ENCODE peak calls at places on chromosomes 7 and 10, in nine cellular contexts. S, W, E, O, N, D, P, J and I are unnamed samples.

GRCh38 chr10:114301951-114302710 is 63.1 kb downstream of the VWA2 start:
- DNase-seq in S (no peak), W (no peak), E (peak), O (no peak), N (no peak), D (no peak), P (no peak), J (no peak), I (no peak)

GRCh38 chr10:9858816-9859215 is 1158.9 kb upstream of the CELF2 start:
- DNase-seq in S (no peak), W (no peak), E (no peak), O (peak), N (no peak), D (no peak), P (no peak), J (no peak), I (no peak)

GRCh38 chr10:70038926-70039325 is 13.7 kb upstream of the MACROH2A2 start:
- DNase-seq in S (no peak), W (no peak), E (no peak), O (no peak), N (no peak), D (no peak), P (no peak), J (no peak), I (no peak)

GRCh38 chr10:72659694-72660093 is 32.2 kb upstream of the MCU start:
- DNase-seq in S (no peak), W (no peak), E (no peak), O (no peak), N (no peak), D (no peak), P (peak), J (no peak), I (no peak)

GRCh38 chr10:70381491-70382421 is 669 bp downstream of the LRRC20 start:
- DNase-seq in S (peak), W (no peak), E (peak), O (peak), N (peak), D (peak), P (peak), J (peak), I (peak)

GRCh38 chr7:8441602-8442294 is 8.3 kb downstream of the NXPH1 start:
- DNase-seq in S (no peak), W (no peak), E (no peak), O (no peak), N (no peak), D (no peak), P (no peak), J (no peak), I (no peak)

GRCh38 chr7:140641532-140642191 is 1.0 kb upstream of the DENND2A start:
- DNase-seq in S (no peak), W (no peak), E (no peak), O (no peak), N (no peak), D (no peak), P (no peak), J (no peak), I (no peak)

GRCh38 chr10:1746796-1747195 is 9.5 kb upstream of the ADARB2 start:
- DNase-seq in S (no peak), W (no peak), E (no peak), O (no peak), N (no peak), D (no peak), P (no peak), J (no peak), I (no peak)

GRCh38 chr10:97171001-97171400 is 14.8 kb downstream of the SLIT1 start:
- DNase-seq in S (no peak), W (no peak), E (no peak), O (no peak), N (no peak), D (no peak), P (no peak), J (peak), I (no peak)

GRCh38 chr10:102997998-102998397 is 79.9 kb downstream of the CNNM2 start:
- DNase-seq in S (no peak), W (no peak), E (peak), O (no peak), N (no peak), D (no peak), P (no peak), J (no peak), I (no peak)

GRCh38 chr10:35355971-35356724 is 19.8 kb downstream of the CCNY start:
- DNase-seq in S (no peak), W (no peak), E (no peak), O (no peak), N (no peak), D (peak), P (no peak), J (no peak), I (no peak)

GRCh38 chr10:132702601-132703304 is 83.2 kb downstream of the NKX6-2 start:
- DNase-seq in S (no peak), W (no peak), E (no peak), O (no peak), N (peak), D (no peak), P (no peak), J (peak), I (peak)

GRCh38 chr7:108118959-108119358 is 11.2 kb downstream of the LAMB4 start:
- DNase-seq in S (no peak), W (no peak), E (no peak), O (no peak), N (no peak), D (no peak), P (no peak), J (no peak), I (no peak)

GRCh38 chr7:11616466-11616865 is 215.5 kb downstream of the THSD7A start:
- DNase-seq in S (no peak), W (no peak), E (no peak), O (no peak), N (no peak), D (no peak), P (no peak), J (no peak), I (no peak)

GRCh38 chr7:11612737-11613136 is 219.3 kb downstream of the THSD7A start:
- DNase-seq in S (no peak), W (no peak), E (no peak), O (no peak), N (no peak), D (no peak), P (no peak), J (no peak), I (no peak)

GRCh38 chr7:11615163-11615562 is 216.8 kb downstream of the THSD7A start:
- DNase-seq in S (no peak), W (no peak), E (no peak), O (no peak), N (no peak), D (no peak), P (no peak), J (no peak), I (no peak)

GRCh38 chr7:11609071-11609470 is 222.9 kb downstream of the THSD7A start:
- DNase-seq in S (no peak), W (no peak), E (no peak), O (no peak), N (no peak), D (no peak), P (no peak), J (no peak), I (no peak)

GRCh38 chr7:11613292-11613930 is 218.6 kb downstream of the THSD7A start:
- DNase-seq in S (no peak), W (no peak), E (no peak), O (no peak), N (no peak), D (no peak), P (no peak), J (no peak), I (no peak)
- TF ChIP-seq CTCF in S (no peak), W (no peak), E (no peak), O (no peak), N (no peak), D (no peak), P (no peak), J (no peak), I (no peak)

GRCh38 chr10:31908157-31908556 is 20.5 kb downstream of the ARHGAP12 start:
- DNase-seq in S (no peak), W (no peak), E (no peak), O (no peak), N (no peak), D (no peak), P (no peak), J (no peak), I (no peak)

GRCh38 chr10:31910016-31910415 is 18.6 kb downstream of the ARHGAP12 start:
- DNase-seq in S (no peak), W (no peak), E (no peak), O (no peak), N (no peak), D (no peak), P (no peak), J (no peak), I (no peak)

GRCh38 chr10:31905586-31905985 is 23.0 kb downstream of the ARHGAP12 start:
- DNase-seq in S (no peak), W (no peak), E (no peak), O (no peak), N (no peak), D (no peak), P (no peak), J (no peak), I (no peak)

GRCh38 chr10:31906039-31906438 is 22.6 kb downstream of the ARHGAP12 start:
- DNase-seq in S (no peak), W (no peak), E (no peak), O (no peak), N (no peak), D (no peak), P (no peak), J (no peak), I (no peak)
- H3K27ac ChIP-seq in S (no peak), W (no peak), E (no peak), O (no peak), N (no peak), D (no peak), P (no peak), J (no peak), I (no peak)

DNA sequence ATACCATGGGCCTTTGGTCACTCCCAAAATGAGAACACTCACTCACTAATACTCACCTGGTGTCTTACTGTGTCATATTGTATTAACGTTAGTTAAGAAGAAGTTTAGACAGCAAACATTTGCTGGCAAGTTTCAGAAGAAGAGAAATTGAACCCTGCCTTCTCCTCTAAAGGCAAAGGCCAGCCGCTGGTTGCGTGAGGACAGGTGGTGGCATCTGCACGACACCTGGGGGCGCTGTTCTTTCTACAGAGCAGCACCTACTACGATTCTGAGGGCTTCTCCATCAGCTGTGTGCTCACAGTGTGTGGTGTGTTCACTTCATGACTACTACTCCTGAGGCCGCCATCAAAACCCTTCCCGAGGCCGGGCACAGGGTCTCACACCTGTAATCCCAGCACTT is 17.9 kb upstream of the CLEC2L start:
- DNase-seq in S (no peak), W (no peak), E (peak), O (no peak), N (no peak), D (no peak), P (no peak), J (no peak), I (no peak)
- TF ChIP-seq CTCF in S (no peak), W (peak), E (peak), O (no peak), N (no peak), D (no peak), P (no peak), J (no peak), I (no peak)

GRCh38 chr10:17007836-17008235 is 121.8 kb downstream of the CUBN start:
- DNase-seq in S (no peak), W (no peak), E (no peak), O (peak), N (no peak), D (peak), P (no peak), J (no peak), I (no peak)
- H3K27ac ChIP-seq in S (peak), W (peak), E (no peak), O (peak), N (peak), D (peak), P (no peak), J (no peak), I (no peak)

GRCh38 chr7:30970594-30971094 is 6.9 kb downstream of the GHRHR start:
- DNase-seq in S (no peak), W (no peak), E (peak), O (no peak), N (no peak), D (no peak), P (peak), J (no peak), I (no peak)

GRCh38 chr7:30973292-30973691 is 9.5 kb downstream of the GHRHR start:
- DNase-seq in S (no peak), W (no peak), E (no peak), O (no peak), N (no peak), D (no peak), P (no peak), J (no peak), I (no peak)

GRCh38 chr7:30970074-30970473 is 6.3 kb downstream of the GHRHR start:
- DNase-seq in S (no peak), W (no peak), E (no peak), O (no peak), N (no peak), D (no peak), P (no peak), J (no peak), I (no peak)

GRCh38 chr7:30971840-30972563 is 8.2 kb downstream of the GHRHR start:
- DNase-seq in S (no peak), W (no peak), E (no peak), O (no peak), N (peak), D (no peak), P (peak), J (no peak), I (no peak)

DNA sequence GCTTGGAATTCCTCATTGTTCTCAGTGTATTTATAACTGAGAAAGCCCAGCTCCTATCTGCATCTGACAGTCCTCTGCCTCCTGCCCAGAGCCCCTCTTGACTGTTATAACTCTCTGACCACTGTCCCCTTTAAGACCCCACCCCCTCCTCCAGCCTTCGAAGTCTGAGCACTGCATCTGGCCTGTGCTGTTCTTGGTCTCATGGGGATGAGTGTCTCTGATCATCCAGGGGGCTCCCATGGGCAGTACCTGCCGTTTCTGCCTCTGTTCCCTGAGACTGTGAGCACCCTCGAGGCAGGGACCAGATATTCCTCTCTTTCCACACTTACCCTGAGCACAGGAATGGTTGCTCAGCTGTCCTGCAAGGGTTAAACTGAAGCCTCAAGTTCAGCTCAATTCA is 7.7 kb downstream of the GHRHR start:
- DNase-seq in S (no peak), W (no peak), E (no peak), O (no peak), N (peak), D (no peak), P (no peak), J (no peak), I (no peak)
- TF ChIP-seq CTCF in S (no peak), W (no peak), E (no peak), O (no peak), N (no peak), D (no peak), P (no peak), J (no peak), I (no peak)

GRCh38 chr7:25830228-25830627 is 321.8 kb upstream of the NFE2L3 start:
- DNase-seq in S (no peak), W (no peak), E (no peak), O (no peak), N (no peak), D (no peak), P (no peak), J (no peak), I (no peak)

GRCh38 chr7:25832456-25832855 is 319.5 kb upstream of the NFE2L3 start:
- DNase-seq in S (no peak), W (no peak), E (no peak), O (no peak), N (no peak), D (no peak), P (no peak), J (no peak), I (no peak)

GRCh38 chr7:25829663-25830062 is 322.3 kb upstream of the NFE2L3 start:
- DNase-seq in S (no peak), W (no peak), E (no peak), O (no peak), N (no peak), D (no peak), P (no peak), J (no peak), I (no peak)

GRCh38 chr7:25831901-25832411 is 320.0 kb upstream of the NFE2L3 start:
- DNase-seq in S (no peak), W (no peak), E (no peak), O (peak), N (no peak), D (no peak), P (no peak), J (no peak), I (no peak)

DNA sequence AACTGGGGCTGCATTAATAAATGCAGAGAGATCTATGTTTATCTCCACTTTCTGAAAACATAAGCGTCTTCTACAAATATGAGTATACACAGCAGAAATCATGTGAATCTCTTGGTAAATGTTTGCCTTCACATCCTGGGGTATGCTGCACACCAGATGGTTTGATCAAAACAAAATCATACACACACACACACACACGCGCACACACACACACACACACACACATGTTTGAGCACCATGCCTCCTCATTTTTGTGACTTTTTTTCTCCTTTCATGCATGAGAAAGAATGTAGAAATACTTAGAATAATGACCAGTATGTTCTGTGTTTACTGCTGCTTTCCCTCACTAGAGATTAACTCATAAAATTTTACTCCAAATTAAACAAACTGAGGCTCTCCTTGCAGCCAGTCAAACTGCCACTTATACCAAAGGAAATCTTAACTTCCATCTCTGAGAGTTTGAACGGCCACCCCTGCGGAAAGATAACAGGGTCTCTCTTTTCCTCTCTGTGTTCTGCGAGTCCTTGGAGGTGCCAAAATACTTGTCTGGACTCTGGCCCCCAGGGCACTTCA is 320.9 kb upstream of the NFE2L3 start:
- DNase-seq in S (no peak), W (peak), E (no peak), O (peak), N (no peak), D (no peak), P (no peak), J (no peak), I (no peak)
- H3K27ac ChIP-seq in S (peak), W (no peak), E (no peak), O (no peak), N (no peak), D (no peak), P (no peak), J (no peak), I (no peak)

GRCh38 chr10:29239569-29240472 is 49.0 kb upstream of the LYZL1 start:
- DNase-seq in S (peak), W (no peak), E (peak), O (peak), N (no peak), D (no peak), P (no peak), J (peak), I (peak)
- TF ChIP-seq CTCF in S (peak), W (peak), E (peak), O (peak), N (no peak), D (no peak), P (peak), J (peak), I (no peak)

GRCh38 chr10:110754375-110755120 is 110.4 kb downstream of the RBM20 start:
- DNase-seq in S (no peak), W (no peak), E (no peak), O (no peak), N (no peak), D (no peak), P (no peak), J (no peak), I (no peak)
- H3K27ac ChIP-seq in S (peak), W (no peak), E (no peak), O (no peak), N (no peak), D (no peak), P (no peak), J (no peak), I (no peak)

DNA sequence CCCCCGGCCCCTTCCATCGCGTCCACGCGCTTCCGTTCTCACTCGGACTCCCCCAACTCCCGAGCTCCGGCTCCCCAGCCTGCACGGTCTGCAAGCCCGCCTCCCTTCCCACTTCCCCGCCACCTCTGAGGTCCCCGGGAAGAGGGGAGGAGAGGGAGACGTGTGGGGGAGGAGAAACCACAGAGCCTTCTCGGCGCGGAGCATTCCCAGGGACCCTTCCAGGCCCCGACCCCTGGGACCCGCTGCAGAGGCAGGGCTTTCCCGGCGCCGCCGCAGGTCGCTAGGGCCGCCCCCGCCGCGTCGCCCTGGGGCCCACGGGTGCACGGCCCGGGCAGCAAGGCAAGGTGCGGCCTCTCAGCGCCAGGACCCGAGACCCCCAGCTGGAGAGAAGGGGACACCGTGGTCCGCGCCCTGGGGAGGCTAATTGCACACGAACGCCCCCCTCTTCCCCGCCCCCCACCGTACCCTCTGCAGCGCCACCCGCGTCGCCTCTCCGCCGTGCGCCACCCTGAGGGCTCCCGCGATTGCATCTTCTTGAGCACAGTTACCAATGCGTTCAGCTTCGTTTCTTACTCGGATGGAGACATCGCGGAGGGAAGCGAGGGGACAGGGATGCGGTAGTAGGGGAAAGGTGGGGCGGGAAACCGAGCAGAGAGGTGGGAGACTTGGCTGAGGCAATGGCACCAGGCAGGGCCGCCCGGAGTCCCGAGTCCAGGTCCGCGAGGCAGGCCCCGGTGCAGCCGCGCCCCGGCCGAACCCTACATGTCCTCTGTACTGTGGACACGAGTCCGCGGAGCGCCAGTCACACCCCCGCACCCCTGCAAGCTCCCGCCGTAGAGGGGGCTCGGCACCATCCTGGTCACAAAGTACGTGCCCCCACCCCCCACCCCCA is 29.0 kb downstream of the SKIDA1 start:
- DNase-seq in S (peak), W (no peak), E (peak), O (peak), N (peak), D (peak), P (peak), J (peak), I (peak)
- TF ChIP-seq CTCF in S (peak), W (peak), E (peak), O (peak), N (no peak), D (no peak), P (no peak), J (peak), I (peak)